ENCODE peak calls at places on chromosome 6, in seven cellular contexts. H is heart left ventricle, Z is neural progenitor cell, W is heart right ventricle, T is mammary epithelial cell, L is esophagus squamous epithelium, C is HCT116. U is an unnamed sample.

GRCh38 chr6:39785281-39785680 is 6.9 kb upstream of the DAAM2 start:
- DNase-seq in T (no peak), W (no peak), L (no peak), Z (no peak), H (no peak), C (no peak), U (no peak)

GRCh38 chr6:116011520-116011919 is 49.2 kb downstream of the FRK start:
- DNase-seq in T (peak; percentile 91), L (no peak), C (peak; percentile 89), H (no peak), W (no peak), Z (no peak), U (peak; percentile 96)

GRCh38 chr6:27755768-27756167 is 156.4 kb downstream of the OR2B2 start:
- DNase-seq in L (no peak), C (no peak), Z (no peak), H (no peak), T (no peak), W (no peak), U (no peak)

GRCh38 chr6:113860165-113860955 is 3.2 kb downstream of the MARCKS start:
- DNase-seq in C (no peak), T (peak; percentile 36), W (peak; percentile 63), Z (peak; percentile 43), H (peak; percentile 41), L (no peak), U (no peak)

GRCh38 chr6:157538163-157538562 is 157.2 kb downstream of the ZDHHC14 start:
- DNase-seq in T (no peak), H (no peak), C (no peak), W (no peak), Z (no peak), L (no peak), U (no peak)

GRCh38 chr6:142542704-142543233 is 241.0 kb downstream of the ADGRG6 start:
- DNase-seq in L (no peak), T (peak; percentile 67), H (peak; percentile 47), Z (no peak), W (peak; percentile 31), C (peak; percentile 36), U (peak; percentile 70)

GRCh38 chr6:137395316-137395715 is 98.9 kb downstream of the OLIG3 start:
- DNase-seq in H (no peak), T (no peak), Z (no peak), W (no peak), L (no peak), C (no peak), U (no peak)

GRCh38 chr6:26249709-26249958 is 115.4 kb upstream of the BTN3A2 start:
- DNase-seq in H (no peak), C (no peak), T (peak; percentile 48), Z (no peak), L (no peak), W (peak; percentile 10), U (no peak)

GRCh38 chr6:111087871-111088667 is 766 bp downstream of the SLC16A10 start:
- DNase-seq in H (no peak), T (peak; percentile 4), W (no peak), L (no peak), Z (peak; percentile 51), C (peak; percentile 10), U (peak; percentile 15)

GRCh38 chr6:106895703-106896040 is 78.9 kb downstream of the CD24 start:
- DNase-seq in Z (no peak), H (no peak), L (no peak), C (no peak), W (no peak), T (no peak), U (no peak)

GRCh38 chr6:13813621-13814175 is 659 bp downstream of the MCUR1 start:
- DNase-seq in Z (peak; percentile 95), L (no peak), T (peak; percentile 47), H (peak; percentile 79), W (peak; percentile 57), C (peak; percentile 37), U (peak; percentile 33)

DNA sequence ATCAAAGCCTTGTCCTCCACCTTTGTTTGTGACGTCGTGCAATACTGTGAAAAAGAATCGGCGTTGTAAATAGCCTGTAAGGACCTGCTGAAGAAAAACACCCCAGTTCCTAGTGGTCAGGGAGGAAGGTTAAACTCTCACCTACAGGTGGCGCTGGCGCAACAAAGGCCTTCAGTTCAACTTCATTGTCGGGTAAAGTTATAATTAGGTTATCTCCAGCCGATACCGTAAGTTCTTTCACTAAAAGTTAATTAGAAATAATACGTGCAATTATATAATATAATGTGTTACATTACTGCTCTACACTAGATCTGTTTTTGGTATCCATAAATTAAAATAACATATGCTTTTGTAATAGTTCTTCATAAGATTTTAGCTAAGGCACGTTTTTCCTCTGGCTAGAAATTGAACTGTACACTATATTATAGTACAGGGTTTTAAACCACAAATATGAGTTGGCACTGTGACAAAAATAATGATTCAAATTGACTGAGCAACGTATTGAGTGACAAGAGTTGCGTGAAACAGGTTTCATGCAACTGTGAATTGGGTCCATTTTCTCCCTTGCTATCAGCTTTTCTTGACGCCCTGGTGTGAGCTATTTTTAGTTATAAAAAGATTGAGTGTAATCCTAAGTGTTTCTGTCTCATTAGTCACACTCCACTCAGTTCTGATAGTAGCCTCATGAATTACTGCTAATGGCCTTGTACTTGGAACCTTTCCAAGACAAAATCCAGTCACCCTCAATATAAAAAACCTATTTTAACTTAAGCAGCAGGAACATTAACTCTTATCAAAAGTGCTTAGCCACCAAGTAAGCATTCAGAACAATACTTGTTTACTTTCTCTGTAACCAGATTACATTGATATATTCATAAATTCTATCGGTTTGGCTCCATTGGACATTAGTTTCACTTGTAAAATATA is 62.3 kb downstream of the KIAA0319 start:
- DNase-seq in H (peak; percentile 73), Z (peak; percentile 79), T (peak; percentile 51), W (peak; percentile 72), C (peak; percentile 69), L (no peak), U (peak; percentile 66)
- H3K4me3 ChIP-seq in H (no peak overlapping the region), Z (no peak overlapping the region), T (no peak overlapping the region), W (no peak overlapping the region), C (no peak overlapping the region), L (no peak overlapping the region), U (no peak overlapping the region)

GRCh38 chr6:44237021-44237812 is 9.7 kb upstream of the HSP90AB1 start:
- DNase-seq in C (peak; percentile 86), L (no peak), T (peak; percentile 98), W (peak; percentile 91), H (peak; percentile 96), Z (peak; percentile 79), U (peak; percentile 98)

GRCh38 chr6:44237813-44238433 is 9.0 kb upstream of the HSP90AB1 start:
- DNase-seq in T (peak; percentile 57), Z (peak; percentile 87), H (peak; percentile 80), L (no peak), C (no peak), W (peak; percentile 77), U (no peak)

GRCh38 chr6:44234101-44235090 is 11.0 kb downstream of the SLC29A1 start:
- DNase-seq in L (no peak), C (no peak), H (peak; percentile 94), T (peak; percentile 75), W (peak; percentile 90), Z (peak; percentile 87), U (peak; percentile 76)

GRCh38 chr6:44235269-44235668 is 11.6 kb upstream of the HSP90AB1 start:
- DNase-seq in H (no peak), W (no peak), C (no peak), L (no peak), Z (no peak), T (no peak), U (no peak)

GRCh38 chr6:44235891-44236516 is 10.9 kb upstream of the HSP90AB1 start:
- DNase-seq in W (no peak), T (no peak), Z (no peak), L (no peak), C (no peak), H (no peak), U (no peak)
- TF ChIP-seq CTCF in W (no peak), T (no peak), Z (no peak), L (no peak), C (no peak), H (no peak), U (no peak)

DNA sequence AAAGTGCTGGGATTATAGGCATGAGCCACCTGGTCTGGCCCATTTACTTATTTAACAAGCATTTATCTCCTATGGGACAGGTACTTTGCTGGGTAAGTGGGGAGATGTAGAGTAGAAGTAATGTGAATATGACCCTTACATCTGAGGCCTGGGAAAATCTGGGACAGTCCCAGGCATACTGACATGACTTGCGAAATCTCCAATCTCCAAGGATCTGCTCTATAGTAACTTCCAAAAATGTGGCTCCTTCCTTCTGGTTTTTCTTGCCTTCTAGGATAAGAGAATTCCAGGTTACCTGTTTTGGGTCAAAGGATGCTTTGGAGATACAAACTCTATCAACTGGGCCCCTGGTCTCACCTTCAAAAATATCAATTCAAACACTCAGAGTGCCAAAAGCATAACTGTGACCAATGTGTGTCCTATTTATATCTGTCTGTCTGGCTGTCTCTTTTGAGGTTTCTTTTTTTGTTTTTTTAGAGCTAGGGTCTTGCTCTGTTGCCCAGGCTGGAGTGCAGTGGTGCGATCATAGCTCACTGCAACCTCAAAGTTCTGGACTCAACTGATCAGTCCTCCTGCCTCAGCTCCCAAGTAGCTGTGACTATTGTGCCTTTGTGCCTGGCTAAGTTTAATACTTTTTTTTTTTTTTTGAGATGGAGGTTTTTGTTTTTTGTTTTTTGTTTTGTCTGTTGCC is 11.7 kb upstream of the JARID2 start:
- DNase-seq in H (no peak), L (no peak), Z (no peak), C (no peak), T (no peak), W (no peak), U (no peak)
- H3K27me3 ChIP-seq in H (no peaks in the 10 kb centered on the region), L (no peaks in the 10 kb centered on the region), Z (no peaks in the 10 kb centered on the region), C (no peaks in the 10 kb centered on the region), T (no peaks in the 10 kb centered on the region), W (no peaks in the 10 kb centered on the region), U (no peaks in the 10 kb centered on the region)

GRCh38 chr6:41896280-41896679 is 1.1 kb upstream of the USP49 start:
- DNase-seq in C (no peak), L (no peak), T (no peak), H (no peak), Z (no peak), W (no peak), U (no peak)
- H3K4me3 ChIP-seq in C (peak overlapping the region; percentile 66), L (peak overlapping the region; percentile 58), T (peak overlapping the region; percentile 96), H (peak overlapping the region; percentile 81), Z (peak overlapping the region; percentile 72), W (peak overlapping the region; percentile 71), U (no peak overlapping the region)